ENCODE peak calls at places on chromosomes 13 and 19, in four cellular contexts. One of them, this sample, is unnamed.

GRCh38 chr19:3094638-3095374 is 644 bp downstream of the GNA11 start:
- DNase-seq in WTC11: no peak
- DNase-seq in K562: no peak
- DNase-seq in SK-N-SH: no peak
- DNase-seq in this sample: no peak

GRCh38 chr13:28716511-28716910 is 2.3 kb downstream of the SLC46A3 start:
- DNase-seq in SK-N-SH: no peak
- DNase-seq in WTC11: no peak
- DNase-seq in K562: no peak
- DNase-seq in this sample: no peak

GRCh38 chr19:8126511-8126910 is 22.9 kb downstream of the FBN3 start:
- DNase-seq in WTC11: no peak
- DNase-seq in K562: no peak
- DNase-seq in SK-N-SH: no peak
- DNase-seq in this sample: no peak

GRCh38 chr13:51814825-51815650 is 11.1 kb upstream of the DHRS12 start:
- DNase-seq in WTC11: peak
- DNase-seq in K562: peak
- DNase-seq in SK-N-SH: peak
- DNase-seq in this sample: peak

GRCh38 chr19:15633122-15633521 is 7.6 kb upstream of the CYP4F3 start:
- DNase-seq in SK-N-SH: no peak
- DNase-seq in K562: no peak
- DNase-seq in WTC11: no peak
- DNase-seq in this sample: no peak

GRCh38 chr13:111228262-111229144 is 91.9 kb upstream of the TEX29 start:
- DNase-seq in K562: no peak
- DNase-seq in WTC11: no peak
- DNase-seq in SK-N-SH: no peak
- DNase-seq in this sample: no peak

GRCh38 chr13:110015253-110015652 is 228.9 kb upstream of the IRS2 start:
- DNase-seq in K562: no peak
- DNase-seq in WTC11: no peak
- DNase-seq in SK-N-SH: no peak
- DNase-seq in this sample: no peak

GRCh38 chr13:93305886-93306285 is 79.3 kb downstream of the GPC6 start:
- DNase-seq in K562: no peak
- DNase-seq in WTC11: no peak
- DNase-seq in SK-N-SH: no peak
- DNase-seq in this sample: no peak

GRCh38 chr13:23674795-23675640 is 104.8 kb downstream of the TNFRSF19 start:
- DNase-seq in SK-N-SH: no peak
- DNase-seq in WTC11: no peak
- DNase-seq in K562: no peak
- DNase-seq in this sample: no peak

GRCh38 chr19:41206926-41207750 is 11.9 kb upstream of the AXL start:
- DNase-seq in WTC11: no peak
- DNase-seq in K562: peak
- DNase-seq in SK-N-SH: no peak
- DNase-seq in this sample: no peak

GRCh38 chr13:49985129-49985528 is 11.7 kb upstream of the TRIM13 start:
- DNase-seq in K562: no peak
- DNase-seq in WTC11: no peak
- DNase-seq in SK-N-SH: no peak
- DNase-seq in this sample: no peak

GRCh38 chr13:35716186-35716585 is 239.7 kb upstream of the MAB21L1 start:
- DNase-seq in WTC11: no peak
- DNase-seq in SK-N-SH: no peak
- DNase-seq in K562: no peak
- DNase-seq in this sample: no peak

GRCh38 chr13:41590122-41590521 is 132.8 kb downstream of the RGCC start:
- DNase-seq in SK-N-SH: no peak
- DNase-seq in K562: peak
- DNase-seq in WTC11: no peak
- DNase-seq in this sample: no peak

GRCh38 chr13:29925457-29925856 is 75.0 kb upstream of the UBL3 start:
- DNase-seq in WTC11: no peak
- DNase-seq in SK-N-SH: peak
- DNase-seq in K562: no peak
- DNase-seq in this sample: no peak

GRCh38 chr13:31110617-31111016 is 51.1 kb downstream of the HSPH1 start:
- DNase-seq in SK-N-SH: no peak
- DNase-seq in K562: no peak
- DNase-seq in WTC11: no peak
- DNase-seq in this sample: no peak

GRCh38 chr13:78410847-78411246 is 192.5 kb downstream of the POU4F1 start:
- DNase-seq in SK-N-SH: no peak
- DNase-seq in WTC11: no peak
- DNase-seq in K562: no peak
- DNase-seq in this sample: no peak

GRCh38 chr19:45340232-45340898 is at the start of gene KLC3:
- DNase-seq in SK-N-SH: peak
- DNase-seq in K562: peak
- DNase-seq in WTC11: peak
- DNase-seq in this sample: no peak

GRCh38 chr19:3276341-3276799 is 51.9 kb downstream of the CELF5 start:
- DNase-seq in WTC11: peak
- DNase-seq in SK-N-SH: peak
- DNase-seq in K562: peak
- DNase-seq in this sample: peak

GRCh38 chr19:30609656-30610270 is 237.6 kb downstream of the ZNF536 start:
- DNase-seq in K562: no peak
- DNase-seq in SK-N-SH: no peak
- DNase-seq in WTC11: no peak
- DNase-seq in this sample: no peak

GRCh38 chr13:51605698-51606097 is 21.4 kb downstream of the WDFY2 start:
- DNase-seq in WTC11: no peak
- DNase-seq in SK-N-SH: no peak
- DNase-seq in K562: no peak
- DNase-seq in this sample: no peak

GRCh38 chr13:42398542-42398941 is 126.6 kb downstream of the AKAP11 start:
- DNase-seq in SK-N-SH: no peak
- DNase-seq in K562: no peak
- DNase-seq in WTC11: no peak
- DNase-seq in this sample: no peak

GRCh38 chr19:51743405-51743804 is 8.3 kb downstream of the FPR1 start:
- DNase-seq in WTC11: no peak
- DNase-seq in K562: no peak
- DNase-seq in SK-N-SH: no peak
- DNase-seq in this sample: no peak

GRCh38 chr13:40786568-40786996 is 2.8 kb upstream of the SLC25A15 start:
- DNase-seq in K562: no peak
- DNase-seq in WTC11: no peak
- DNase-seq in SK-N-SH: no peak
- DNase-seq in this sample: no peak

GRCh38 chr19:28929026-28929425 is 283.9 kb downstream of the UQCRFS1 start:
- DNase-seq in K562: no peak
- DNase-seq in WTC11: no peak
- DNase-seq in SK-N-SH: no peak
- DNase-seq in this sample: no peak

GRCh38 chr13:110001622-110002275 is 215.4 kb upstream of the IRS2 start:
- DNase-seq in SK-N-SH: no peak
- DNase-seq in WTC11: no peak
- DNase-seq in K562: no peak
- DNase-seq in this sample: no peak

GRCh38 chr19:41175825-41176734 is 16.9 kb upstream of the CYP2S1 start:
- DNase-seq in K562: no peak
- DNase-seq in SK-N-SH: no peak
- DNase-seq in WTC11: peak
- DNase-seq in this sample: peak

GRCh38 chr13:92991687-92992086 is 234.9 kb upstream of the GPC6 start:
- DNase-seq in SK-N-SH: no peak
- DNase-seq in WTC11: no peak
- DNase-seq in K562: no peak
- DNase-seq in this sample: no peak

GRCh38 chr13:48132961-48133360 is 38.1 kb upstream of the MED4 start:
- DNase-seq in K562: no peak
- DNase-seq in SK-N-SH: no peak
- DNase-seq in WTC11: no peak
- DNase-seq in this sample: no peak

GRCh38 chr19:36489920-36490415 is 607 bp upstream of the ZNF566 start:
- DNase-seq in K562: peak
- DNase-seq in SK-N-SH: peak
- DNase-seq in WTC11: peak
- DNase-seq in this sample: no peak

GRCh38 chr19:53102186-53102585 is 1.0 kb downstream of the ZNF160 start:
- DNase-seq in SK-N-SH: peak
- DNase-seq in K562: peak
- DNase-seq in WTC11: no peak
- DNase-seq in this sample: no peak

GRCh38 chr13:41942462-41943094 is 18.3 kb downstream of the VWA8 start:
- DNase-seq in WTC11: peak
- DNase-seq in SK-N-SH: no peak
- DNase-seq in K562: no peak
- DNase-seq in this sample: no peak

GRCh38 chr19:50252111-50252886 is 48.9 kb downstream of the MYH14 start:
- DNase-seq in WTC11: peak
- DNase-seq in K562: peak
- DNase-seq in SK-N-SH: peak
- DNase-seq in this sample: no peak

DNA sequence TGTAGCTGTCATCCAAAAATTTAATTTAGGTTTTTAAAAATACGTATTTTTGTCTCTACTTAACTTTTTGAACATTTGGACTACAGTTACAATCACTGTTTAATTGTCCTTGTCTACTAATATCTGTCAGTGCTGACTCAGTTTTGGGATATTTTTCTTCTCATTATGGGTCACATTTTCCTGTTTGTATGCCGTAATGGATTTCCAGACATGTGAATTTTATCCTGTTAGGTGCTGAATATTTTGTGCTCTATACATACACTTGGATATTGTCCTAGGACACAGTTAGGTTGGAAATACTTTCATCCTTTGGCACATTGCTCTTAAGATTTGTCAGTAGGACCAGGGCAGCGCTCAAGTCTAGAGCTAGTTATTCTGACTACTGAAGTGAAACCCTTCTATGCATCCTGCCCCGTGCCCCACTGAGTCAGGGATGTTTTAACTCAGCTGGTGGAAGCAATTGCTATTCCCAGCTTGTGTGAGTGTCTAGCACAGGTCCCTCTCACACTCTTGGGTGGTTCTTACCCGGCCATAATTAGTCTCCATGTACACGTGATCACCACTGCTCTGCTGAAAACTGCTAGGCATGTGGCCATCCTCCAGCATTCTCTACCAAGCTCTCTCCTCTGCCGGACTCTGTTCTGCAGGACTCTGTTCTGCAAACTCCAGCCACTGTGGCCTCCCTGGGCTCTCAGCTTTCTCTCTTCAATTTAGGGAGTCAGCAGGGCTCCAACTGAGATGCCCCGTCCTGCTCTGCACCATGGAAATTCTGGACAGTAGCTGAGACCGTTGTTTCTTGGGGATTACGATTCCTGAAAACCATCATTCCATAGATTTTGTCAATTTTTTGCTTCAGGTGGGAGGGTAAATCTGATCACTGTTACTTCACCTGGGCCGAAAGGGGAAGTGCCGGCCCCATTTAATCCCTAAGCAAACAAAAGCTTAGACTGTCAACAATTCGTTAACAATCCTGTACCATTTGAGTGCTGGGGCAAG is 11.1 kb downstream of the PROZ start:
- DNase-seq in SK-N-SH: no peak
- DNase-seq in K562: no peak
- DNase-seq in WTC11: no peak
- DNase-seq in this sample: no peak
- TF ChIP-seq TEAD4 in SK-N-SH: no peak
- TF ChIP-seq TEAD4 in K562: no peak
- TF ChIP-seq TEAD4 in WTC11: no peak
- TF ChIP-seq TEAD4 in this sample: no peak

DNA sequence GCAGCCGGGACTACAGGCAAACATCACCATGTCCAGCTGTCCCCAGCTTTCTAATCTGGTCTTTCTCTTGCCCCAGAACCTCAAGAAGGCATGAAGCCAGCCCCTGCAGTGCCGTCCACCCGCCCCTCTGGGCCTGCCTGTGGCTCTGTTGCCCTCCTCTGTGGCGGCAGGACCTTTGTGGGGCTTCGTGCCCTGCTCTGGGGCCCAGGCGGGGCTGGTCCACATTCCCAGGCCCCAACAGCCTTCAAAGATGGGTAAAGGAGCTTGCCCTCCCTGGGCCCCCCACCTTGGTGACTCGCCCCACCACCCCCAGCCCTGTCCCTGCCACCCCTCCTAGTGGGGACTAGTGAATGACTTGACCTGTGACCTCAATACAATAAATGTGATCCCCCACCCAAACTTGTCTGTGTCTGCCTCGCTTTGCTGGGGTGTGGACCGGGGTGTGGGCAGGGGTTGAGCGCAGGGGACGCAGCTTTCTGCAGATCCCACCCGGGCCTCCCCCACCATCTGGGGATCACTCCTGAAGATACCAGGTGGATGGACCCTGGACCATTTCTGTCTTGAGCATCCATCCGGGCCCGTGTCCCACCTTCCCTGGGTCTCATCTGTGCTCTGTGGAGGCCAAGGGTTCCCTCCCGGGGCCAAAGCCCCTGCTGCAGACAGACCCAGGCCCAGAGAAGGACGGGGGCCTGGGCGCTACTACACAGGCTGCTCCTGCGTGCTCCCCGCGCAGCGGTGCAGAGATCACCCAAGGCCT is 15.3 kb downstream of the PRKCSH start:
- DNase-seq in SK-N-SH: peak
- DNase-seq in WTC11: no peak
- DNase-seq in K562: peak
- DNase-seq in this sample: no peak
- TF ChIP-seq TEAD4 in SK-N-SH: no peak
- TF ChIP-seq TEAD4 in WTC11: no peak
- TF ChIP-seq TEAD4 in K562: no peak
- TF ChIP-seq TEAD4 in this sample: no peak

GRCh38 chr19:1017115-1017905 is 3.6 kb downstream of the TMEM259 start:
- DNase-seq in SK-N-SH: no peak
- DNase-seq in WTC11: no peak
- DNase-seq in K562: peak
- DNase-seq in this sample: no peak
- TF ChIP-seq TEAD4 in SK-N-SH: no peak
- TF ChIP-seq TEAD4 in WTC11: no peak
- TF ChIP-seq TEAD4 in K562: no peak
- TF ChIP-seq TEAD4 in this sample: no peak

DNA sequence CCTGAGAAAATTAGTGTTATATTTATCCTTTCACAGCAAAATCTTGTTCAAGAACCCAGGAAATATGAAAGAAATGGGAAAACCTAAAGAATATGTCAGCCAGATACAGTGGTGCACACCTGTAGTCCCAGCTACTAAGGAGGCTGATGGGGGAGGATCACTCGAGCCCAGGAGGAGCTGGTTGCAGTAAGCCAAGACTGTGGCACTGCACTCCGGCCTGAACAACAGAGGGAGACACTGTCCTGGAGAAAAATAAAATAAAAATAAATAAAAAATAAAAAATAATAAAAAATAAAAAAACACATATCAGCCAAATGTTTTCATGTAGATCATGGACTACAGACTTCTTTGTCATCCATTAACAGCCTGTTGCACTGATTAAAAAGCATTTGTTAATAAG is 244.8 kb upstream of the KLHL1 start:
- DNase-seq in SK-N-SH: no peak
- DNase-seq in K562: no peak
- DNase-seq in WTC11: no peak
- DNase-seq in this sample: no peak
- TF ChIP-seq TEAD4 in SK-N-SH: no peak
- TF ChIP-seq TEAD4 in K562: no peak
- TF ChIP-seq TEAD4 in WTC11: no peak
- TF ChIP-seq TEAD4 in this sample: no peak

GRCh38 chr13:64917566-64917965 is 2312.6 kb downstream of the PCDH9 start:
- DNase-seq in K562: no peak
- DNase-seq in SK-N-SH: no peak
- DNase-seq in WTC11: no peak
- DNase-seq in this sample: no peak
- TF ChIP-seq TEAD4 in K562: no peak
- TF ChIP-seq TEAD4 in SK-N-SH: peak
- TF ChIP-seq TEAD4 in WTC11: no peak
- TF ChIP-seq TEAD4 in this sample: no peak